ENCODE peak calls at places on chromosomes 2 and 18, in ten cellular contexts. A is stimulated activated CD4-positive, alpha-beta T cell treated with anti-CD3 and anti-CD28 coated beads, Interleukin-1b, Interleukin-23, amount 100 ng/mL, for 24 hours; D is left ventricle myocardium superior; H is IMR-90; L is NCI-H2171; X is GM23248; J is activated naive CD4-positive, alpha-beta T cell; W is GM13976; E is left cardiac atrium; M is fibroblast of lung. G is an unnamed sample.

GRCh38 chr2:3332133-3332532 is 45.5 kb downstream of the EIPR1 start:
- DNase-seq in W (no peak), A (no peak), X (no peak), D (no peak), L (no peak), H (no peak), J (no peak), M (no peak), E (no peak), G (no peak)

GRCh38 chr2:37637122-37637875 is 34.1 kb downstream of the CDC42EP3 start:
- DNase-seq in X (peak), M (no peak), E (no peak), J (no peak), D (no peak), A (no peak), W (no peak), L (no peak), H (no peak), G (no peak)

GRCh38 chr2:132489150-132489549 is 72.5 kb downstream of the GPR39 start:
- DNase-seq in J (no peak), D (peak), X (peak), E (peak), M (no peak), H (peak), L (no peak), W (no peak), A (no peak), G (no peak)

GRCh38 chr18:23629444-23629946 is 33.2 kb downstream of the ANKRD29 start:
- DNase-seq in J (no peak), L (no peak), W (peak), X (no peak), M (no peak), E (no peak), H (no peak), D (no peak), A (no peak), G (no peak)

GRCh38 chr2:114079366-114080004 is 189.6 kb downstream of the ACTR3 start:
- DNase-seq in A (no peak), J (no peak), L (no peak), E (no peak), X (no peak), M (no peak), D (no peak), H (no peak), W (no peak), G (no peak)

GRCh38 chr18:60935046-60935445 is 398.2 kb upstream of the CDH20 start:
- DNase-seq in J (no peak), A (no peak), X (peak), E (no peak), M (peak), H (no peak), L (no peak), W (no peak), D (no peak), G (no peak)

GRCh38 chr2:70990216-70990615 is 4.5 kb downstream of the TEX261 start:
- DNase-seq in A (no peak), J (no peak), E (no peak), L (no peak), X (no peak), D (no peak), M (no peak), W (no peak), H (no peak), G (no peak)

GRCh38 chr2:148613231-148614023 is 31.1 kb upstream of the EPC2 start:
- DNase-seq in H (no peak), A (no peak), L (no peak), X (no peak), E (no peak), D (no peak), J (no peak), M (no peak), W (no peak), G (no peak)

GRCh38 chr2:150483532-150483931 is 3.9 kb downstream of the RND3 start:
- DNase-seq in E (no peak), M (peak), J (no peak), L (no peak), W (no peak), H (no peak), D (no peak), A (no peak), X (no peak), G (no peak)

GRCh38 chr2:169933124-169933711 is 106.0 kb downstream of the UBR3 start:
- DNase-seq in H (peak), D (no peak), X (peak), M (peak), E (no peak), J (no peak), L (peak), A (no peak), W (peak), G (no peak)

GRCh38 chr2:168849610-168850009 is 40.6 kb downstream of the SPC25 start:
- DNase-seq in E (peak), D (no peak), X (peak), A (no peak), W (no peak), M (peak), H (peak), L (peak), J (no peak), G (no peak)

G was measured in epithelial cell of prostate.